ENCODE peak calls at places on chromosomes 7 and 10, in five cellular contexts. J is tibial artery, U is AG04450, T is Panc1, O is brain microvascular endothelial cell. G is an unnamed sample.

GRCh38 chr10:6023661-6024333 is 38.4 kb downstream of the IL2RA start:
- DNase-seq in J (no peak), U (no peak), T (no peak), O (no peak), G (no peak)

GRCh38 chr7:114026486-114027089 is 107.8 kb upstream of the PPP1R3A start:
- DNase-seq in J (no peak), U (peak; percentile 24), T (peak; percentile 42), O (peak; percentile 41), G (peak; percentile 40)

GRCh38 chr10:110211455-110211843 is 4.0 kb downstream of the MXI1 start:
- DNase-seq in J (no peak), U (no peak), T (no peak), O (no peak), G (no peak)

GRCh38 chr7:44716205-44716604 is 32.4 kb upstream of the ZMIZ2 start:
- DNase-seq in J (no peak), U (no peak), T (no peak), O (no peak), G (no peak)

GRCh38 chr10:119136084-119136483 is 29.4 kb downstream of the SFXN4 start:
- DNase-seq in J (no peak), U (no peak), T (no peak), O (no peak), G (no peak)

GRCh38 chr7:139829654-139830130 is 628 bp downstream of the TBXAS1 start:
- DNase-seq in J (no peak), U (no peak), T (no peak), O (no peak), G (no peak)

GRCh38 chr7:130400120-130400572 is 19.9 kb downstream of the CPA1 start:
- DNase-seq in J (no peak), U (no peak), T (no peak), O (no peak), G (no peak)

GRCh38 chr7:123975049-123975448 is 50.0 kb downstream of the SPAM1 start:
- DNase-seq in J (no peak), U (no peak), T (no peak), O (no peak), G (no peak)

GRCh38 chr10:130493446-130494198 is 357.4 kb downstream of the GLRX3 start:
- DNase-seq in J (peak; percentile 39), U (no peak), T (no peak), O (no peak), G (no peak)

GRCh38 chr10:31769564-31769963 is 159.1 kb downstream of the ARHGAP12 start:
- DNase-seq in J (no peak), U (no peak), T (no peak), O (no peak), G (peak; percentile 61)

GRCh38 chr10:78215645-78216044 is 182.0 kb downstream of the RPS24 start:
- DNase-seq in J (peak; percentile 96), U (peak; percentile 32), T (no peak), O (peak; percentile 3), G (no peak)

GRCh38 chr10:71255817-71256660 is 43.7 kb downstream of the UNC5B start:
- DNase-seq in J (no peak), U (peak; percentile 74), T (no peak), O (peak; percentile 74), G (peak; percentile 84)

GRCh38 chr10:5563991-5564536 is 39.3 kb downstream of the CALML3 start:
- DNase-seq in J (peak; percentile 76), U (no peak), T (no peak), O (peak; percentile 60), G (no peak)

GRCh38 chr10:125103466-125104377 is 56.6 kb downstream of the CTBP2 start:
- DNase-seq in J (peak; percentile 56), U (no peak), T (no peak), O (no peak), G (no peak)

GRCh38 chr7:46215987-46216567 is 295.0 kb upstream of the IGFBP3 start:
- DNase-seq in J (no peak), U (no peak), T (no peak), O (no peak), G (no peak)

GRCh38 chr10:71325258-71325657 is 6.2 kb downstream of the SLC29A3 start:
- DNase-seq in J (no peak), U (no peak), T (no peak), O (no peak), G (no peak)

GRCh38 chr10:125468273-125468672 is 214.7 kb downstream of the TEX36 start:
- DNase-seq in J (no peak), U (no peak), T (no peak), O (no peak), G (no peak)

GRCh38 chr7:123154231-123154860 is 45.4 kb downstream of the SLC13A1 start:
- DNase-seq in J (peak; percentile 69), U (peak; percentile 3), T (peak; percentile 75), O (peak; percentile 87), G (peak; percentile 53)

GRCh38 chr7:134016223-134016941 is 110.8 kb upstream of the LRGUK start:
- DNase-seq in J (no peak), U (no peak), T (peak; percentile 22), O (peak; percentile 21), G (peak; percentile 34)

GRCh38 chr7:77727936-77728701 is 31.9 kb downstream of the RSBN1L start:
- DNase-seq in J (no peak), U (no peak), T (no peak), O (no peak), G (peak; percentile 20)

GRCh38 chr10:34584164-34584563 is 230.9 kb downstream of the PARD3 start:
- DNase-seq in J (no peak), U (peak; percentile 74), T (no peak), O (peak; percentile 32), G (peak; percentile 16)

GRCh38 chr7:77985974-77986339 is 187.4 kb downstream of the PHTF2 start:
- DNase-seq in J (no peak), U (no peak), T (no peak), O (no peak), G (no peak)

GRCh38 chr7:101166909-101167644 is 1.7 kb upstream of the VGF start:
- DNase-seq in J (no peak), U (no peak), T (no peak), O (no peak), G (no peak)
- H3K27ac ChIP-seq in J (no peak overlapping the region), U (peak overlapping the region; percentile 31), T (no peak overlapping the region), O (no peak overlapping the region), G (no peak overlapping the region)

GRCh38 chr7:80847027-80847426 is 71.8 kb downstream of the SEMA3C start:
- DNase-seq in J (no peak), U (no peak), T (no peak), O (no peak), G (no peak)
- TF ChIP-seq CTCF in J (no peak), U (no peak), T (no peak), O (no peak), G (no peak)

GRCh38 chr10:61464461-61465215 is 11.5 kb upstream of the TMEM26 start:
- DNase-seq in J (no peak), U (peak; percentile 51), T (no peak), O (peak; percentile 45), G (no peak)
- H3K27ac ChIP-seq in J (no peak overlapping the region), U (peak overlapping the region; percentile 73), T (peak overlapping the region; percentile 45), O (peak overlapping the region; percentile 58), G (no peak overlapping the region)

DNA sequence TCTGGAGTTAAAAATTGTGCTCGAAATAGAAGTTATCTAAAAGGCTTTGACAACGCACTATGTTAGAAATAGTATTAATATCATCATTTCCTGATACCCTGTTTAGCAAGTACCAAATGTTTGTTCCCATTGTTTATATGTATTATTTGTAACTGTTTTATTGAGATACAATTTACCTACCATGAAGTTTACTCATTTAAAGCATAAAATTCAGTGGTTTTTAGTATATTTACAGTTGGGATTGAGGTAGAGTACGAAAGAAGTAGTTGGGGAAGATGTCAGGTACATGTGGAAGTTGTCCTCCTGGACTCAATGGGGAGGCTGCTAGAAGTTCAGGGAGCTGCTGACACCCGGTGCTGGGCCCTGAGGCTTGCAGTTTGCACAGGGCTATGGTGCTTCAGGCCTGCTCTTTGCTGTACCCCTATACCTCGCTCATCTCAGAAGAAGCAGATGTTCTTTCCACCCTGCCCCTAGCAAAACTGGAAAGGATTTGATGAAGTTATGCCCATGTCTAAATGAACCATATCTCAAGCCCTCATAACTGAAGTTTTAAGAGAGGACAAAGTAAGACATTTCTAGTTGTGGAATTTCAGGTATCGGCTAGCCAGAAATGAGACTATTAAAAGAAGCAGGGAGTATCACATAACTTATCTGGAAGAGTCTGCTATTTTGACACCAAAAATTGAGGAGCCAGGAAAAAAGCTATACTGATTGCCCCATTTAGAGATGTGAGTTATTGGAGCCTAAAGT is 25.2 kb upstream of the WNT16 start:
- DNase-seq in J (no peak), U (no peak), T (no peak), O (no peak), G (no peak)
- TF ChIP-seq CTCF in J (no peak), U (no peak), T (no peak), O (peak; percentile 26), G (no peak)

DNA sequence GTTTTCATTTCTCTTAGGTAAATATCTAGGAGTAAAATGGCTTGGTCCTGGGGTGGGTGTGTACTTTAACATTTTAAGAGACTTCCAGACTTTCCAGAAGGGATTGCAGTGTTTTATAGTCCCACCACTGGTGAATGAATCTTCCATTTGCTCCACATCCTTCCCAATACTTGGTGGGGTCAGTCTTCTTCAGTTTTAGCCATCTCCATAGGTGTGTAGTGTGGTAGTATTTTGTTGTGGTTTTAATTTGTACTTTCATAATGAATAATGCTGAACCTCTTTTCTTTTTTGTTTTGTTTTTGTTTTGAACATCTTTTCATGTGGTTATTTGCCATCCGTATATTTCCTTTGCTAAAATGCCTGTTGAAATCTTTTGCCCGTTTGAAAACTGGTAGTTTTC is 86.4 kb downstream of the ANKRD61 start:
- DNase-seq in J (no peak), U (no peak), T (no peak), O (no peak), G (no peak)
- H3K27ac ChIP-seq in J (no peak overlapping the region), U (no peak overlapping the region), T (no peak overlapping the region), O (no peak overlapping the region), G (no peak overlapping the region)

DNA sequence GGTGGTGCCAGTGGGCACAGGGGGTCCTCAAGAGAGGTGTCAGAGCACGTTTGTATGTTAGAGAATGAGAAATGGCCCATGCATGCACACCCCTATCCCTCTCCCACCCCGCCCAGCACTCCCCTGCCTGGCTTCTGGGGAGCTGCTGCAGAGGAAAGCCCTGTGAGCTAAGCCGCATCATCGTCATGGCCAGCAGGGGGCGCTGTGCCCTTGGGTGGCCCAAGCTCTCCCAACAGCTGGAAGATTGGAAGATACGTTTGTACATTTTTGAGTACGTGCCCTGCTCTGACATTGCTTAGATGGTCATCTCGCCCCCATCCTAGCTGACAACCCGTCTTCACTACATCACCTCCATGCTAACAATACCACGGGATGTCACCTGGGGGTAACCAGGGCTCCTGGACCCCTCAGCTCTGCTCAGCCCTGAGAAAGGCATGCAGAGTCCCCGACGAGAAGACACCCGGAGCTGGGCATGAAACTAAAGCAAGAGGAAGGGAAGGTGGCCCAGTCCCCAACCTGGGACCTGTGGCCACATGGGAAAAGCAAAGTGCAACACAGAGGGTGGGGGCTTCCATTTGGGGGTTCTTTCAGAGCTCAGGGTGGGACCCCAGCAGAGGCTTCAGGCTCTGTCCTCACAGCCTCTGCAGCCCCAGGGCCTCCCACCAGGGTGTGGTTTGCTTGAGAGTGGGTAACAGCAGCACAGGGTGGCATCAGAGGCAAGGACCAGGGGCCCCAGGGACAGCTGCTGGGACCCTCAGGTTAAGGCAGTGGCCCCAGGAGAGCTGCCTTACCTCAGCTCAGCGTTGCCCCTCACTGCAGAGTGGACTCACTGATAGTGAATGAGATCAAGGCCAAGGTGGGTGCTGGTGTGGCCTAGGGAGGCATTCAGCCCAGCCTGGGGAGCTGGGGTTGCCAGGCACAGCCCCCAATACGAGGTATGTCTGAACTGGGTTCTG is 136.6 kb downstream of the PTPN20 start:
- DNase-seq in J (peak; percentile 89), U (peak; percentile 59), T (peak; percentile 38), O (peak; percentile 70), G (peak; percentile 42)
- TF ChIP-seq CTCF in J (peak; percentile 90), U (peak; percentile 90), T (peak; percentile 96), O (peak; percentile 92), G (peak; percentile 63)

GRCh38 chr7:13946181-13946580 is 43.3 kb downstream of the ETV1 start:
- DNase-seq in J (no peak), U (peak; percentile 29), T (no peak), O (peak; percentile 3), G (no peak)
- H3K27ac ChIP-seq in J (no peak overlapping the region), U (no peak overlapping the region), T (no peak overlapping the region), O (no peak overlapping the region), G (no peak overlapping the region)

G was measured in RWPE1.